ENCODE peak calls at places on chromosomes 2 and 18, in six cellular contexts. E is upper lobe of right lung; V is COLO829; A is effector memory CD4-positive, alpha-beta T cell; R is mesothelial cell of epicardium; G is left lobe of liver. N is an unnamed sample.
A peak's percentile ranks its signal among the peaks of the same experiment; 100 is the strongest.

GRCh38 chr2:157468931-157469708 is 25.2 kb upstream of the CYTIP start:
- DNase-seq in E (no peak), V (no peak), A (no peak), R (no peak), G (no peak), N (no peak)

GRCh38 chr2:127106998-127107621 is at the start of gene BIN1:
- DNase-seq in E (peak; percentile 96), V (peak; percentile 82), A (peak; percentile 60), R (peak; percentile 73), G (peak; percentile 92), N (peak; percentile 92)

GRCh38 chr18:67425724-67426123 is 90.8 kb downstream of the DSEL start:
- DNase-seq in E (no peak), V (peak; percentile 16), A (no peak), R (no peak), G (no peak), N (no peak)

GRCh38 chr2:68379184-68379708 is 14.2 kb downstream of the PLEK start:
- DNase-seq in E (no peak), V (no peak), A (no peak), R (no peak), G (no peak), N (no peak)

GRCh38 chr2:121363632-121364420 is 78.8 kb upstream of the TFCP2L1 start:
- DNase-seq in E (no peak), V (no peak), A (no peak), R (no peak), G (no peak), N (no peak)

GRCh38 chr2:99777266-99777640 is 287.4 kb upstream of the REV1 start:
- DNase-seq in E (no peak), V (no peak), A (no peak), R (no peak), G (no peak), N (no peak)

GRCh38 chr2:110799376-110799775 is 67.0 kb downstream of the ACOXL start:
- DNase-seq in E (no peak), V (no peak), A (no peak), R (no peak), G (no peak), N (no peak)

GRCh38 chr18:12442946-12443345 is 35.2 kb downstream of the PRELID3A start:
- DNase-seq in E (no peak), V (no peak), A (no peak), R (no peak), G (no peak), N (no peak)

GRCh38 chr2:219707496-219708285 is 80.3 kb downstream of the SLC4A3 start:
- DNase-seq in E (no peak), V (no peak), A (no peak), R (no peak), G (no peak), N (no peak)

N was measured in hippocampal formation.